ENCODE peak calls at places on chromosomes 7 and 10, in five cellular contexts. B is NCI-H1417, N is EL, M is GM23248, L is anterior cingulate cortex. D is an unnamed sample.

GRCh38 chr10:1166828-1167275 is 110.7 kb downstream of the WDR37 start:
- DNase-seq in B (no peak), L (no peak), N (no peak), M (no peak), D (no peak)

GRCh38 chr10:70518695-70519094 is 40.1 kb downstream of the PALD1 start:
- DNase-seq in L (no peak), M (peak), B (no peak), N (peak), D (peak)

GRCh38 chr7:19122018-19122588 is 4.7 kb upstream of the TWIST1 start:
- DNase-seq in N (peak), B (peak), L (no peak), M (peak), D (peak)

GRCh38 chr7:106071356-106071998 is 40.6 kb downstream of the SYPL1 start:
- DNase-seq in M (no peak), B (no peak), N (no peak), L (no peak), D (no peak)

GRCh38 chr7:30285067-30285530 is 702 bp downstream of the ZNRF2 start:
- DNase-seq in M (peak), N (no peak), L (no peak), B (no peak), D (no peak)

GRCh38 chr7:115851291-115851690 is 179.3 kb downstream of the TFEC start:
- DNase-seq in L (no peak), M (peak), N (peak), B (peak), D (peak)

GRCh38 chr7:80288175-80289122 is 153.8 kb downstream of the GNAI1 start:
- DNase-seq in N (peak), B (peak), L (peak), M (peak), D (peak)

GRCh38 chr7:17934612-17935247 is 5.6 kb downstream of the SNX13 start:
- DNase-seq in L (no peak), M (no peak), B (no peak), N (no peak), D (no peak)

GRCh38 chr10:68251146-68251545 is 19.2 kb upstream of the ATOH7 start:
- DNase-seq in L (no peak), N (no peak), B (peak), M (no peak), D (no peak)

GRCh38 chr10:34111179-34111578 is 703.9 kb downstream of the PARD3 start:
- DNase-seq in L (no peak), B (no peak), M (no peak), N (no peak), D (no peak)

GRCh38 chr10:52128056-52128683 is 185.9 kb upstream of the DKK1 start:
- DNase-seq in N (no peak), B (no peak), L (no peak), M (no peak), D (no peak)

GRCh38 chr7:116152276-116152675 is 58.1 kb upstream of the TES start:
- DNase-seq in M (no peak), B (no peak), L (no peak), N (no peak), D (no peak)

GRCh38 chr10:88974012-88974411 is 16.6 kb upstream of the FAS start:
- DNase-seq in N (peak), B (no peak), L (no peak), M (peak), D (peak)

GRCh38 chr7:93779115-93779514 is 111.4 kb downstream of the TFPI2 start:
- DNase-seq in M (peak), N (no peak), L (no peak), B (no peak), D (no peak)

GRCh38 chr10:88901610-88902327 is 21.7 kb downstream of the STAMBPL1 start:
- DNase-seq in N (peak), M (peak), B (no peak), L (no peak), D (peak)

GRCh38 chr7:22219739-22220493 is 137.0 kb downstream of the RAPGEF5 start:
- DNase-seq in L (no peak), B (no peak), M (no peak), N (no peak), D (no peak)

GRCh38 chr10:1156921-1157614 is 100.9 kb downstream of the WDR37 start:
- DNase-seq in N (no peak), B (no peak), M (no peak), L (no peak), D (no peak)

GRCh38 chr7:130275826-130276291 is 9.2 kb downstream of the CPA2 start:
- DNase-seq in B (peak), N (peak), L (no peak), M (no peak), D (no peak)

GRCh38 chr10:22761569-22762220 is 47.3 kb upstream of the PIP4K2A start:
- DNase-seq in L (peak), N (peak), B (no peak), M (peak), D (no peak)

GRCh38 chr10:34815174-34816066 is at the start of gene PARD3:
- DNase-seq in B (peak), M (peak), L (peak), N (peak), D (peak)

GRCh38 chr7:68119411-68119810 is 1122.8 kb downstream of the TYW1 start:
- DNase-seq in L (no peak), M (no peak), N (no peak), B (no peak), D (no peak)

GRCh38 chr7:23247602-23248335 is 1.2 kb downstream of the GPNMB start:
- DNase-seq in B (no peak), N (peak), L (no peak), M (peak), D (no peak)

GRCh38 chr7:44631458-44632115 is 25.2 kb downstream of the OGDH start:
- DNase-seq in M (no peak), N (no peak), L (no peak), B (no peak), D (peak)

GRCh38 chr7:30977896-30978564 is 14.3 kb downstream of the GHRHR start:
- DNase-seq in B (peak), N (no peak), M (peak), L (no peak), D (no peak)

GRCh38 chr7:148588891-148589215 is 1.7 kb upstream of the C7orf33 start:
- DNase-seq in N (no peak), M (no peak), B (no peak), L (no peak), D (no peak)

GRCh38 chr10:122338609-122339441 is 35.7 kb upstream of the PLEKHA1 start:
- DNase-seq in N (no peak), M (no peak), B (no peak), L (no peak), D (no peak)

GRCh38 chr7:45920543-45921380 is at the start of gene IGFBP3:
- DNase-seq in L (peak), M (peak), N (peak), B (peak), D (peak)

GRCh38 chr7:23622469-23622868 is 25.3 kb downstream of the CCDC126 start:
- DNase-seq in L (no peak), B (no peak), N (peak), M (no peak), D (peak)

GRCh38 chr7:141071260-141071854 is 2.5 kb upstream of the TMEM178B start:
- DNase-seq in M (peak), L (peak), B (peak), N (peak), D (peak)

GRCh38 chr7:70698219-70698832 is 433.6 kb upstream of the GALNT17 start:
- DNase-seq in N (peak), L (peak), M (peak), B (peak), D (peak)

GRCh38 chr10:80156216-80156615 is 23.7 kb downstream of the PLAC9 start:
- DNase-seq in N (peak), M (no peak), L (no peak), B (no peak), D (no peak)

GRCh38 chr7:37251222-37251621 is 197.4 kb downstream of the ELMO1 start:
- DNase-seq in L (no peak), B (no peak), M (no peak), N (no peak), D (no peak)

GRCh38 chr10:116721048-116721897 is 21.1 kb downstream of the HSPA12A start:
- DNase-seq in M (no peak), L (no peak), N (no peak), B (no peak), D (no peak)

GRCh38 chr7:7157177-7157886 is 25.0 kb upstream of the C1GALT1 start:
- DNase-seq in M (peak), L (no peak), B (no peak), N (peak), D (peak)

GRCh38 chr10:78868456-78868855 is 200.3 kb upstream of the ZMIZ1 start:
- DNase-seq in L (no peak), M (no peak), B (no peak), N (no peak), D (no peak)

GRCh38 chr7:155863721-155864151 is 51.5 kb upstream of the SHH start:
- DNase-seq in M (no peak), L (no peak), B (no peak), N (no peak), D (no peak)

GRCh38 chr7:35384761-35385700 is 131.1 kb upstream of the TBX20 start:
- DNase-seq in B (no peak), L (no peak), M (no peak), N (no peak), D (no peak)

GRCh38 chr7:919114-919442 is 35.4 kb downstream of the ADAP1 start:
- DNase-seq in B (no peak), M (no peak), N (no peak), L (no peak), D (no peak)

GRCh38 chr10:9311702-9312499 is 1257.4 kb downstream of the GATA3 start:
- DNase-seq in N (no peak), L (no peak), B (no peak), M (peak), D (no peak)

GRCh38 chr10:6958254-6958653 is 378.2 kb upstream of the PRKCQ start:
- DNase-seq in M (no peak), B (no peak), L (no peak), N (no peak), D (no peak)

D was measured in astrocyte of the spinal cord.